ENCODE peak calls at places on chromosomes 5 and 9, in five cellular contexts. J is stomach, L is Panc1, A is transverse colon, K is HepG2. C is an unnamed sample. For H3K4me1, the result is how much of the 10 kb centered on the place peaks cover.

GRCh38 chr9:7212101-7212500 is 454.3 kb downstream of the KDM4C start:
- DNase-seq in J (no peak), L (no peak), A (no peak), K (no peak), C (no peak)

GRCh38 chr5:78803386-78803785 is 154.8 kb upstream of the LHFPL2 start:
- DNase-seq in J (no peak), L (no peak), A (peak), K (no peak), C (peak)

GRCh38 chr5:7852988-7853387 is 2.1 kb upstream of the CFAP90 start:
- DNase-seq in J (no peak), L (no peak), A (no peak), K (no peak), C (no peak)

GRCh38 chr5:176621661-176622079 is 8.7 kb downstream of the SNCB start:
- DNase-seq in J (no peak), L (no peak), A (no peak), K (no peak), C (no peak)

GRCh38 chr5:68652507-68652906 is 437.0 kb downstream of the PIK3R1 start:
- DNase-seq in J (peak), L (no peak), A (no peak), K (no peak), C (no peak)

GRCh38 chr9:86682240-86682639 is 265.1 kb downstream of the GAS1 start:
- DNase-seq in J (no peak), L (no peak), A (no peak), K (no peak), C (no peak)

GRCh38 chr5:96870094-96871021 is 5.9 kb upstream of the ERAP2 start:
- DNase-seq in J (no peak), L (no peak), A (no peak), K (no peak), C (no peak)

GRCh38 chr9:90010793-90011192 is 406.0 kb downstream of the GADD45G start:
- DNase-seq in J (no peak), L (no peak), A (no peak), K (no peak), C (no peak)

GRCh38 chr9:134738869-134739659 is 97.5 kb downstream of the COL5A1 start:
- DNase-seq in J (peak), L (no peak), A (peak), K (peak), C (no peak)

GRCh38 chr9:96523429-96523828 is 73.5 kb downstream of the HABP4 start:
- DNase-seq in J (no peak), L (no peak), A (no peak), K (no peak), C (no peak)

GRCh38 chr9:104795857-104796256 is 31.9 kb downstream of the NIPSNAP3B start:
- DNase-seq in J (no peak), L (no peak), A (no peak), K (no peak), C (no peak)

GRCh38 chr9:93464395-93464794 is 11.0 kb upstream of the FAM120AOS start:
- DNase-seq in J (no peak), L (no peak), A (no peak), K (no peak), C (no peak)

GRCh38 chr5:137491121-137491520 is 8.0 kb downstream of the SPOCK1 start:
- DNase-seq in J (no peak), L (no peak), A (no peak), K (no peak), C (no peak)

GRCh38 chr9:104074876-104075275 is 19.2 kb upstream of the SMC2 start:
- DNase-seq in J (no peak), L (no peak), A (no peak), K (peak), C (no peak)

GRCh38 chr9:34809504-34810186 is 99.7 kb upstream of the CCL21 start:
- DNase-seq in J (no peak), L (no peak), A (no peak), K (no peak), C (no peak)

GRCh38 chr9:16505159-16505558 is 365.3 kb downstream of the BNC2 start:
- DNase-seq in J (peak), L (no peak), A (no peak), K (no peak), C (no peak)

GRCh38 chr5:44266882-44267577 is 122.2 kb downstream of the FGF10 start:
- DNase-seq in J (no peak), L (no peak), A (no peak), K (no peak), C (no peak)

GRCh38 chr5:107831612-107832395 is 161.1 kb upstream of the EFNA5 start:
- DNase-seq in J (no peak), L (no peak), A (no peak), K (no peak), C (no peak)

GRCh38 chr5:72949481-72949880 is 6.4 kb upstream of the FCHO2 start:
- DNase-seq in J (no peak), L (no peak), A (no peak), K (no peak), C (no peak)

GRCh38 chr5:147393866-147394265 is 116.0 kb downstream of the DPYSL3 start:
- DNase-seq in J (no peak), L (no peak), A (no peak), K (no peak), C (no peak)

GRCh38 chr5:147394273-147394672 is 115.6 kb downstream of the DPYSL3 start:
- DNase-seq in J (no peak), L (no peak), A (no peak), K (no peak), C (no peak)

GRCh38 chr5:147397616-147398015 is 112.3 kb downstream of the DPYSL3 start:
- DNase-seq in J (no peak), L (no peak), A (no peak), K (no peak), C (no peak)

GRCh38 chr5:147398860-147399259 is 111.0 kb downstream of the DPYSL3 start:
- DNase-seq in J (no peak), L (no peak), A (no peak), K (no peak), C (no peak)

DNA sequence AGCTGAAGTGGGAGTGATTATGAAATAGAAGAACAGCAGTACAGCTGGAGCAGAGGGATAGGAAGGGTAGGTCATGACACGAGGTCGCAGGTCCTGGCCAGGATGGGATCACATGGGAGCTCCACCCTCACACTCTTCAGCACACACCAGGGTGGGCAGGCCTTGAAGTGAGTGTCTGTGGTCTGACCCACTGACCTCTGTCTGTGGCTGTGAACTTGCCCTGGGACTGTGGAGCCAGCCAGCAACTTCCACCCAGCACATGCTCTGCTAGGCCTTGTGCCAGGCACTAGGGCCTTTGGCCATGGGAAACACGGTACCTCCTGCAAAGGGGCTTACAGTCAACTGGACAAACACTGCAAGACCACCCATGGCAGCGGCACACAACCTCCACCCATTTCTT is 113.8 kb downstream of the DPYSL3 start:
- DNase-seq in J (no peak), L (no peak), A (no peak), K (no peak), C (no peak)
- TF ChIP-seq POLR2AphosphoS5 in J (no peak), L (no peak), A (no peak), K (no peak), C (no peak)

GRCh38 chr5:74722271-74722670 is 37.2 kb downstream of the HEXB start:
- DNase-seq in J (no peak), L (no peak), A (no peak), K (no peak), C (no peak)
- H3K4me1 ChIP-seq in J (under half), L (under half), A (under half), K (under half), C (under half)

GRCh38 chr9:36136277-36136893 is at the start of gene GLIPR2:
- DNase-seq in J (peak), L (no peak), A (peak), K (peak), C (no peak)
- TF ChIP-seq POLR2AphosphoS5 in J (peak), L (no peak), A (peak), K (no peak), C (peak)

GRCh38 chr9:122085260-122085659 is 7.8 kb downstream of the TTLL11 start:
- DNase-seq in J (no peak), L (no peak), A (no peak), K (no peak), C (peak)
- H3K4me1 ChIP-seq in J (half or more), L (under half), A (under half), K (under half), C (under half)

DNA sequence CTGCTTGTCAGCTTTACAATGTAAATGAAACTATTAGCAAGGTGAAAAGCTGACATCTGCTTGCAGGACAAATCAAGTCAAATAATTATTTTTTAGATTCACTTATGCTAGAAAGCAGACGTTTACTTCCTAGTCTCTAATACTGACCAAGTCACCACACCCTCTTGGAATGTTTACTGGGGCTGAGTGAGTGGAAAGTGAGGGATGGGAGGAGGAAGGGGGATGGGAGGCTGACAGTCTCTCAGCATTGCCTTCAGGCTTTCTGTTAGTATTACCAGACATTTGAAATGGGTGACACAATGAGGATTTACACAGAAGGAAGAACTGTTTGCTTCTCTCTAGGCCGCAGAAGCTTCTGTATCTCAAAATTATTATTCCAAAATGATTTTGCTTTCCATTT is 232.7 kb upstream of the ZNF608 start:
- DNase-seq in J (no peak), L (no peak), A (no peak), K (no peak), C (no peak)
- TF ChIP-seq POLR2AphosphoS5 in J (no peak), L (no peak), A (no peak), K (no peak), C (no peak)

DNA sequence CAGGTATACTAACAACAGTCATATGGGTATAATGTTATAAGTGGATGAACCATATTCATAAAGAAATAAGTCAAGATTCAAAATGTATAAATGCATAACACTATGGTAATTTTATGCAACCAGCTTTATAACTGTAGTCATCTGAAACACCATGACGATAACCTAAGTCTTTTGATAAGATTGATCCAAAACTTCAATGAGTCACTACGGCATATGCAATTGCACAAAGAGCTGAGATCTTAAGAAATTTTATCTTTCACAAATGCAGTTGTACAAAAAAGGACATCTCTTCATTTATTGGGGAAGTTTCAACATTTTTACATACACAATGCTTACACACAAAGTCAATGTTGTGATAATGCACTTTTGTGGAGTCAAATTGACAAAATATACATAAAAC is 20.3 kb downstream of the FAM81B start:
- DNase-seq in J (no peak), L (no peak), A (no peak), K (no peak), C (no peak)
- H3K4me1 ChIP-seq in J (under half), L (under half), A (under half), K (under half), C (under half)

DNA sequence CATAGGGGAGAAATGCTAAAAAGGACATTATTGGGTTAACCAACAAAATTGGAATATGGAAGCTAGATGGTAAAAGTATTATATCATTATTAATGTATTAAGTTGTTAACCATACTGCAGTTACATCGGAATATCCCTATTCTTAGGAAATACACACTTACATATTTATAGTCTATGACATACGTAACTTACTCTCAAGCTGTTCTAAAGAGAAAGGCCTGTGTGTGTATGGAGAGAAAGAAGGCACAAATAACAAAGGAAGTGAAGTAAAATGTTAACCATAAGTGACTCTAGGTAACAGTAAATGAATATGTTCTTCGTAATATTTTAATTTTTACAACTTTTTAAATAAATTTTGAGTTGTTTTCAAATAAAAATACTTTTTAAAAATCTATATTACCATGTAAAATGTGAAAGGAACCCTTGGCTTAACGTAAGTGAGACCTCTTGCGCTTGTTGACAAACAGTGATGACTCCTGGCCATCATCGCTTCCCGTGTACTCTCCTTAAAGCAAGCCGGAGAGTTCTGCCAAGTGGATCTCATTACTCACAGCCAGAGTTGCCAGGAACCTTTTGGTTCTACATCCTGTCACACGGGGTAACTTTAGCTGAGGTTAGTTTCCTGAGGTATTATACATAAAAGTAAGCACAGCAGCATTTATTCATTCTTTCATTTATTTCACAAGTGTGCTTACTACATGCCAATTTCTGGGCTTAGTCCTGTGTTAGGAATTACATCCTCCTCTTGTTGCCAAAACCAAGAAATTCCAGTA is 165.4 kb downstream of the EPB41L4A start:
- DNase-seq in J (no peak), L (no peak), A (no peak), K (no peak), C (no peak)
- TF ChIP-seq POLR2AphosphoS5 in J (peak), L (no peak), A (no peak), K (no peak), C (no peak)

DNA sequence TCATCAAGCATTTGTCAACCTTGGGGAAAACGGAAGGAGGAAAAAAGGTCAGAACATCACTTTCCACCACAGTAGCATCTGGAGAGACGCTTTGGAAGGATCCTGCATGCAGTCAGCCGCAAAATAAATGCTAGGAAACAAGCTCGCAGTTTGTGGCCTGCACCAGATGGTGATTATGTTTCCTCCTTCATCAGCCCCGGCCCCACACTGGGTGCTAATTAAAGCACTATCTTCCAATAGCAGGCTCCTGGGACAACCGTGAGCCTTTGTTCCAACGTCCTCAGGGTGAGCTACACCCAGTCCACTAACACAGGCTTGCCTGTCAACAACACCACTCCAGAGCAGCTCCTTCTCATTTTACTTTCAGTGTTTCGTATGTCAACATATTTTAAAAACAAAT is 64.0 kb downstream of the RNF130 start:
- DNase-seq in J (no peak), L (no peak), A (no peak), K (no peak), C (no peak)
- H3K4me1 ChIP-seq in J (under half), L (under half), A (under half), K (under half), C (under half)

C was measured in vagina.